ENCODE peak calls at places on chromosomes 16 and 17, in ten cellular contexts. One of them, this sample, is unnamed.

GRCh38 chr17:21686165-21687015 is 5.9 kb upstream of the KCNJ18 start:
- DNase-seq in endodermal cell: no peak
- DNase-seq in heart right ventricle: no peak
- DNase-seq in brain microvascular endothelial cell: no peak
- DNase-seq in K562: no peak
- DNase-seq in body of pancreas: no peak
- DNase-seq in ascending aorta: peak; percentile 59
- DNase-seq in CD8-positive, alpha-beta T cell: no peak
- DNase-seq in BE2C: no peak
- DNase-seq in suprapubic skin: no peak
- DNase-seq in this sample: no peak

GRCh38 chr16:30949655-30950515 is 1.0 kb downstream of the ORAI3 start:
- DNase-seq in endodermal cell: peak; percentile 90
- DNase-seq in heart right ventricle: peak; percentile 82
- DNase-seq in brain microvascular endothelial cell: peak; percentile 46
- DNase-seq in K562: peak; percentile 96
- DNase-seq in body of pancreas: peak; percentile 84
- DNase-seq in ascending aorta: peak; percentile 91
- DNase-seq in CD8-positive, alpha-beta T cell: peak; percentile 22
- DNase-seq in BE2C: no peak
- DNase-seq in suprapubic skin: peak; percentile 93
- DNase-seq in this sample: peak; percentile 97

GRCh38 chr17:50182783-50183438 is 17.1 kb downstream of the SGCA start:
- DNase-seq in endodermal cell: no peak
- DNase-seq in heart right ventricle: no peak
- DNase-seq in brain microvascular endothelial cell: no peak
- DNase-seq in K562: no peak
- DNase-seq in body of pancreas: no peak
- DNase-seq in ascending aorta: no peak
- DNase-seq in CD8-positive, alpha-beta T cell: no peak
- DNase-seq in BE2C: no peak
- DNase-seq in suprapubic skin: no peak
- DNase-seq in this sample: no peak

GRCh38 chr17:30393491-30393890 is 14.8 kb downstream of the CPD start:
- DNase-seq in endodermal cell: no peak
- DNase-seq in heart right ventricle: no peak
- DNase-seq in brain microvascular endothelial cell: no peak
- DNase-seq in K562: no peak
- DNase-seq in body of pancreas: no peak
- DNase-seq in ascending aorta: no peak
- DNase-seq in CD8-positive, alpha-beta T cell: no peak
- DNase-seq in BE2C: no peak
- DNase-seq in suprapubic skin: no peak
- DNase-seq in this sample: no peak

GRCh38 chr17:58618336-58618735 is 73.5 kb downstream of the TEX14 start:
- DNase-seq in endodermal cell: no peak
- DNase-seq in heart right ventricle: no peak
- DNase-seq in brain microvascular endothelial cell: no peak
- DNase-seq in K562: no peak
- DNase-seq in body of pancreas: no peak
- DNase-seq in ascending aorta: no peak
- DNase-seq in CD8-positive, alpha-beta T cell: no peak
- DNase-seq in BE2C: no peak
- DNase-seq in suprapubic skin: no peak
- DNase-seq in this sample: no peak

GRCh38 chr17:50988427-50988826 is 122.3 kb upstream of the TOB1 start:
- DNase-seq in endodermal cell: no peak
- DNase-seq in heart right ventricle: no peak
- DNase-seq in brain microvascular endothelial cell: no peak
- DNase-seq in K562: no peak
- DNase-seq in body of pancreas: no peak
- DNase-seq in ascending aorta: no peak
- DNase-seq in CD8-positive, alpha-beta T cell: no peak
- DNase-seq in BE2C: no peak
- DNase-seq in suprapubic skin: no peak
- DNase-seq in this sample: no peak

GRCh38 chr16:87584271-87584670 is 18.0 kb upstream of the JPH3 start:
- DNase-seq in endodermal cell: no peak
- DNase-seq in heart right ventricle: no peak
- DNase-seq in brain microvascular endothelial cell: peak; percentile 81
- DNase-seq in K562: no peak
- DNase-seq in body of pancreas: no peak
- DNase-seq in ascending aorta: no peak
- DNase-seq in CD8-positive, alpha-beta T cell: no peak
- DNase-seq in BE2C: no peak
- DNase-seq in suprapubic skin: no peak
- DNase-seq in this sample: no peak

GRCh38 chr17:8709006-8709405 is 35.6 kb downstream of the CCDC42 start:
- DNase-seq in endodermal cell: peak; percentile 14
- DNase-seq in heart right ventricle: no peak
- DNase-seq in brain microvascular endothelial cell: no peak
- DNase-seq in K562: no peak
- DNase-seq in body of pancreas: no peak
- DNase-seq in ascending aorta: peak; percentile 61
- DNase-seq in CD8-positive, alpha-beta T cell: no peak
- DNase-seq in BE2C: no peak
- DNase-seq in suprapubic skin: no peak
- DNase-seq in this sample: no peak

GRCh38 chr16:48539485-48540221 is 70.3 kb downstream of the N4BP1 start:
- DNase-seq in endodermal cell: no peak
- DNase-seq in heart right ventricle: no peak
- DNase-seq in brain microvascular endothelial cell: no peak
- DNase-seq in K562: no peak
- DNase-seq in body of pancreas: no peak
- DNase-seq in ascending aorta: no peak
- DNase-seq in CD8-positive, alpha-beta T cell: no peak
- DNase-seq in BE2C: no peak
- DNase-seq in suprapubic skin: no peak
- DNase-seq in this sample: no peak

GRCh38 chr17:51770031-51770759 is 388.3 kb downstream of the CA10 start:
- DNase-seq in endodermal cell: no peak
- DNase-seq in heart right ventricle: no peak
- DNase-seq in brain microvascular endothelial cell: no peak
- DNase-seq in K562: no peak
- DNase-seq in body of pancreas: no peak
- DNase-seq in ascending aorta: no peak
- DNase-seq in CD8-positive, alpha-beta T cell: no peak
- DNase-seq in BE2C: no peak
- DNase-seq in suprapubic skin: no peak
- DNase-seq in this sample: peak; percentile 37

GRCh38 chr17:65467156-65467555 is 94.3 kb downstream of the AXIN2 start:
- DNase-seq in endodermal cell: no peak
- DNase-seq in heart right ventricle: no peak
- DNase-seq in brain microvascular endothelial cell: no peak
- DNase-seq in K562: no peak
- DNase-seq in body of pancreas: no peak
- DNase-seq in ascending aorta: no peak
- DNase-seq in CD8-positive, alpha-beta T cell: no peak
- DNase-seq in BE2C: no peak
- DNase-seq in suprapubic skin: no peak
- DNase-seq in this sample: no peak

GRCh38 chr16:48734220-48734619 is 124.2 kb upstream of the N4BP1 start:
- DNase-seq in endodermal cell: no peak
- DNase-seq in heart right ventricle: no peak
- DNase-seq in brain microvascular endothelial cell: no peak
- DNase-seq in K562: no peak
- DNase-seq in body of pancreas: no peak
- DNase-seq in ascending aorta: no peak
- DNase-seq in CD8-positive, alpha-beta T cell: no peak
- DNase-seq in BE2C: no peak
- DNase-seq in suprapubic skin: no peak
- DNase-seq in this sample: no peak

GRCh38 chr16:60991886-60992285 is 1044.4 kb downstream of the CDH8 start:
- DNase-seq in endodermal cell: no peak
- DNase-seq in heart right ventricle: no peak
- DNase-seq in brain microvascular endothelial cell: no peak
- DNase-seq in K562: no peak
- DNase-seq in body of pancreas: no peak
- DNase-seq in ascending aorta: no peak
- DNase-seq in CD8-positive, alpha-beta T cell: no peak
- DNase-seq in BE2C: no peak
- DNase-seq in suprapubic skin: no peak
- DNase-seq in this sample: no peak

GRCh38 chr17:17303010-17303846 is at the start of gene NT5M:
- DNase-seq in endodermal cell: peak; percentile 91
- DNase-seq in heart right ventricle: peak; percentile 78
- DNase-seq in brain microvascular endothelial cell: peak; percentile 34
- DNase-seq in K562: peak; percentile 90
- DNase-seq in body of pancreas: peak; percentile 79
- DNase-seq in ascending aorta: peak; percentile 84
- DNase-seq in CD8-positive, alpha-beta T cell: peak; percentile 66
- DNase-seq in BE2C: peak; percentile 78
- DNase-seq in suprapubic skin: peak; percentile 75
- DNase-seq in this sample: peak; percentile 35

DNA sequence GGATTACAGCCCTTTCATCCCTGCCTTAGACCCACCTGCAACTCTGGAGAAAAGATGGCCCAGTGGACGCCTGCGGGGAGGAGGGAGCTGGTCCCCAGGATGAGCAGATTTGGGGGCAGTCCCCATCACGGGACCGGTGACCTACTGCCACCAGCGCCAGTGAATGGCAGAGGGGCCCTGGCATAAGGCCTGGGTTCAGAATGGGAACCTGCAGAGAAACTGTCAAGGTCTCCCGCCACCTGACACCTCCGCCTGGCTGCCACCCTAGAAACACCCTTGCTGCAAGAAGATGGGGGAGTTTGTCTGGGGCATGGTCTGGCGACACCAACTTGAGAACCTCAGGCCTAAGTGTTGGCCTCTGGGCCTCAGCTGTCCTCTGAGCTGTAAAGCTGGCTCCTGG is 335.7 kb downstream of the SEC14L1 start:
- DNase-seq in endodermal cell: no peak
- DNase-seq in heart right ventricle: no peak
- DNase-seq in brain microvascular endothelial cell: no peak
- DNase-seq in K562: no peak
- DNase-seq in body of pancreas: no peak
- DNase-seq in ascending aorta: no peak
- DNase-seq in CD8-positive, alpha-beta T cell: no peak
- DNase-seq in BE2C: no peak
- DNase-seq in suprapubic skin: no peak
- DNase-seq in this sample: no peak
- H3K4me3 ChIP-seq in endodermal cell: no peak overlapping the region
- H3K4me3 ChIP-seq in heart right ventricle: no peak overlapping the region
- H3K4me3 ChIP-seq in brain microvascular endothelial cell: no peak overlapping the region
- H3K4me3 ChIP-seq in K562: no peak overlapping the region
- H3K4me3 ChIP-seq in body of pancreas: no peak overlapping the region
- H3K4me3 ChIP-seq in ascending aorta: no peak overlapping the region
- H3K4me3 ChIP-seq in CD8-positive, alpha-beta T cell: no peak overlapping the region
- H3K4me3 ChIP-seq in BE2C: no peak overlapping the region
- H3K4me3 ChIP-seq in suprapubic skin: no peak overlapping the region
- H3K4me3 ChIP-seq in this sample: no peak overlapping the region

GRCh38 chr17:55343114-55343513 is 78.4 kb downstream of the HLF start:
- DNase-seq in endodermal cell: no peak
- DNase-seq in heart right ventricle: no peak
- DNase-seq in brain microvascular endothelial cell: no peak
- DNase-seq in K562: no peak
- DNase-seq in body of pancreas: no peak
- DNase-seq in ascending aorta: no peak
- DNase-seq in CD8-positive, alpha-beta T cell: no peak
- DNase-seq in BE2C: no peak
- DNase-seq in suprapubic skin: no peak
- DNase-seq in this sample: no peak

GRCh38 chr17:55344514-55344997 is 77.1 kb downstream of the MMD start:
- DNase-seq in endodermal cell: no peak
- DNase-seq in heart right ventricle: no peak
- DNase-seq in brain microvascular endothelial cell: no peak
- DNase-seq in K562: peak; percentile 89
- DNase-seq in body of pancreas: no peak
- DNase-seq in ascending aorta: no peak
- DNase-seq in CD8-positive, alpha-beta T cell: no peak
- DNase-seq in BE2C: no peak
- DNase-seq in suprapubic skin: no peak
- DNase-seq in this sample: no peak

GRCh38 chr17:55346658-55347057 is 75.0 kb downstream of the MMD start:
- DNase-seq in endodermal cell: no peak
- DNase-seq in heart right ventricle: no peak
- DNase-seq in brain microvascular endothelial cell: no peak
- DNase-seq in K562: peak; percentile 23
- DNase-seq in body of pancreas: no peak
- DNase-seq in ascending aorta: no peak
- DNase-seq in CD8-positive, alpha-beta T cell: no peak
- DNase-seq in BE2C: no peak
- DNase-seq in suprapubic skin: no peak
- DNase-seq in this sample: no peak

GRCh38 chr17:55343900-55344513 is 77.6 kb downstream of the MMD start:
- DNase-seq in endodermal cell: no peak
- DNase-seq in heart right ventricle: no peak
- DNase-seq in brain microvascular endothelial cell: no peak
- DNase-seq in K562: no peak
- DNase-seq in body of pancreas: no peak
- DNase-seq in ascending aorta: no peak
- DNase-seq in CD8-positive, alpha-beta T cell: no peak
- DNase-seq in BE2C: no peak
- DNase-seq in suprapubic skin: no peak
- DNase-seq in this sample: no peak

GRCh38 chr17:55345132-55345531 is 76.5 kb downstream of the MMD start:
- DNase-seq in endodermal cell: no peak
- DNase-seq in heart right ventricle: no peak
- DNase-seq in brain microvascular endothelial cell: no peak
- DNase-seq in K562: no peak
- DNase-seq in body of pancreas: no peak
- DNase-seq in ascending aorta: no peak
- DNase-seq in CD8-positive, alpha-beta T cell: no peak
- DNase-seq in BE2C: no peak
- DNase-seq in suprapubic skin: no peak
- DNase-seq in this sample: no peak
- TF ChIP-seq CTCF in endodermal cell: no peak
- TF ChIP-seq CTCF in heart right ventricle: no peak
- TF ChIP-seq CTCF in brain microvascular endothelial cell: no peak
- TF ChIP-seq CTCF in K562: no peak
- TF ChIP-seq CTCF in body of pancreas: no peak
- TF ChIP-seq CTCF in ascending aorta: no peak
- TF ChIP-seq CTCF in CD8-positive, alpha-beta T cell: no peak
- TF ChIP-seq CTCF in BE2C: no peak
- TF ChIP-seq CTCF in suprapubic skin: no peak
- TF ChIP-seq CTCF in this sample: no peak

DNA sequence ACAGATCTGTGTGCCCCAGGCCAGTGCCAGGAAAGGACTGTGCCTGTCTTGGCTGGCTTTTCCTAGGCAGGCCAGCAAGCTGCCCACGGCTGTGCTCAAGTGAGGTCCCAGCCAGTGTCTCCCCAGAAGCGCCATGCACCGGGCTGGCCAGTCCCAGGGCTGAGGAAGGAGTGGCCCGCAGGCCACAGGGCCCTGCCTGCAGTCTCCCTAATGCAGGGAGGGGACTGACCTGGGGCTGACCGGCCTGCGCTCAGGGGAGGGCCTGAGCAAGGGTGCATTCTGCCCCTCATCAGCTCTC is 16.7 kb downstream of the ENGASE start:
- DNase-seq in endodermal cell: no peak
- DNase-seq in heart right ventricle: no peak
- DNase-seq in brain microvascular endothelial cell: no peak
- DNase-seq in K562: no peak
- DNase-seq in body of pancreas: no peak
- DNase-seq in ascending aorta: no peak
- DNase-seq in CD8-positive, alpha-beta T cell: no peak
- DNase-seq in BE2C: no peak
- DNase-seq in suprapubic skin: no peak
- DNase-seq in this sample: no peak
- H3K27me3 ChIP-seq in endodermal cell: no peaks in the 10 kb centered on the region
- H3K27me3 ChIP-seq in heart right ventricle: peaks cover 56% of the 10 kb centered on the region
- H3K27me3 ChIP-seq in brain microvascular endothelial cell: peaks cover 6% of the 10 kb centered on the region
- H3K27me3 ChIP-seq in K562: peaks cover 11% of the 10 kb centered on the region
- H3K27me3 ChIP-seq in body of pancreas: no peaks in the 10 kb centered on the region
- H3K27me3 ChIP-seq in ascending aorta: no peaks in the 10 kb centered on the region
- H3K27me3 ChIP-seq in CD8-positive, alpha-beta T cell: no peaks in the 10 kb centered on the region
- H3K27me3 ChIP-seq in BE2C: peaks cover 14% of the 10 kb centered on the region
- H3K27me3 ChIP-seq in suprapubic skin: peaks cover 56% of the 10 kb centered on the region
- H3K27me3 ChIP-seq in this sample: peaks cover 3% of the 10 kb centered on the region

GRCh38 chr16:67182288-67182687 is 1.5 kb downstream of the MATCAP1 start:
- DNase-seq in endodermal cell: no peak
- DNase-seq in heart right ventricle: no peak
- DNase-seq in brain microvascular endothelial cell: no peak
- DNase-seq in K562: no peak
- DNase-seq in body of pancreas: no peak
- DNase-seq in ascending aorta: no peak
- DNase-seq in CD8-positive, alpha-beta T cell: no peak
- DNase-seq in BE2C: no peak
- DNase-seq in suprapubic skin: no peak
- DNase-seq in this sample: no peak
- H3K4me3 ChIP-seq in endodermal cell: peak overlapping the region; percentile 84
- H3K4me3 ChIP-seq in heart right ventricle: no peak overlapping the region
- H3K4me3 ChIP-seq in brain microvascular endothelial cell: no peak overlapping the region
- H3K4me3 ChIP-seq in K562: peak overlapping the region; percentile 61
- H3K4me3 ChIP-seq in body of pancreas: no peak overlapping the region
- H3K4me3 ChIP-seq in ascending aorta: no peak overlapping the region
- H3K4me3 ChIP-seq in CD8-positive, alpha-beta T cell: no peak overlapping the region
- H3K4me3 ChIP-seq in BE2C: no peak overlapping the region
- H3K4me3 ChIP-seq in suprapubic skin: no peak overlapping the region
- H3K4me3 ChIP-seq in this sample: no peak overlapping the region

This sample was measured in bronchial epithelial cell.